ENCODE peak calls at places on chromosomes 6 and 20, in six cellular contexts. F is M059J, N is type B pancreatic cell, A is GM03348, K is B cell, M is psoas muscle. B is an unnamed sample.
A peak's percentile ranks its signal among the peaks of the same experiment; 100 is the strongest.

GRCh38 chr6:112690497-112691202 is 343.5 kb downstream of the RFPL4B start:
- DNase-seq in F (peak; percentile 80), N (no peak), A (peak; percentile 27), K (no peak), M (no peak), B (no peak)

GRCh38 chr20:18361678-18362077 is 73.4 kb downstream of the ZNF133 start:
- DNase-seq in F (no peak), N (no peak), A (no peak), K (no peak), M (no peak), B (no peak)

GRCh38 chr6:116557863-116558262 is 4.3 kb downstream of the CALHM4 start:
- DNase-seq in F (peak; percentile 94), N (no peak), A (peak; percentile 68), K (no peak), M (no peak), B (peak; percentile 76)

GRCh38 chr6:139872635-139873034 is 498.2 kb upstream of the CITED2 start:
- DNase-seq in F (peak; percentile 20), N (no peak), A (no peak), K (no peak), M (no peak), B (no peak)

GRCh38 chr20:49790077-49790798 is 22.4 kb upstream of the SLC9A8 start:
- DNase-seq in F (peak; percentile 67), N (no peak), A (peak; percentile 40), K (no peak), M (peak; percentile 57), B (peak; percentile 23)

GRCh38 chr6:142886431-142887170 is 58.4 kb downstream of the HIVEP2 start:
- DNase-seq in F (peak; percentile 64), N (no peak), A (no peak), K (no peak), M (no peak), B (peak; percentile 36)

GRCh38 chr20:23998392-23998791 is 9.8 kb upstream of the GGTLC1 start:
- DNase-seq in F (no peak), N (no peak), A (no peak), K (no peak), M (no peak), B (no peak)

GRCh38 chr20:41011551-41012067 is 17.0 kb upstream of the TOP1 start:
- DNase-seq in F (no peak), N (no peak), A (no peak), K (peak; percentile 89), M (no peak), B (no peak)

GRCh38 chr6:108341312-108341711 is 46.5 kb downstream of the AFG1L start:
- DNase-seq in F (no peak), N (no peak), A (no peak), K (no peak), M (no peak), B (no peak)

GRCh38 chr6:165663736-165664552 is 903 bp upstream of the PDE10A start:
- DNase-seq in F (no peak), N (peak; percentile 68), A (peak; percentile 10), K (no peak), M (no peak), B (no peak)

GRCh38 chr6:131948692-131949614 is 2.2 kb downstream of the CCN2 start:
- DNase-seq in F (peak; percentile 84), N (no peak), A (peak; percentile 28), K (no peak), M (no peak), B (peak; percentile 40)

GRCh38 chr6:136309171-136309570 is 19.5 kb upstream of the BCLAF1 start:
- DNase-seq in F (no peak), N (no peak), A (no peak), K (no peak), M (no peak), B (no peak)

GRCh38 chr6:137465378-137466009 is 28.7 kb downstream of the OLIG3 start:
- DNase-seq in F (no peak), N (no peak), A (no peak), K (no peak), M (no peak), B (no peak)

GRCh38 chr20:44635877-44636276 is 15.6 kb downstream of the ADA start:
- DNase-seq in F (no peak), N (no peak), A (no peak), K (no peak), M (no peak), B (no peak)

GRCh38 chr6:152635949-152636674 is 1.1 kb downstream of the SYNE1 start:
- DNase-seq in F (no peak), N (no peak), A (peak; percentile 77), K (no peak), M (no peak), B (no peak)

GRCh38 chr6:130675072-130675471 is 152.1 kb upstream of the SMLR1 start:
- DNase-seq in F (peak; percentile 91), N (no peak), A (no peak), K (no peak), M (no peak), B (no peak)

GRCh38 chr6:41555326-41556300 is 9.4 kb downstream of the FOXP4 start:
- DNase-seq in F (no peak), N (no peak), A (no peak), K (no peak), M (no peak), B (no peak)

GRCh38 chr6:73688351-73688750 is 7.7 kb upstream of the CD109 start:
- DNase-seq in F (no peak), N (no peak), A (no peak), K (no peak), M (no peak), B (no peak)

GRCh38 chr6:147285087-147285855 is 81.1 kb downstream of the STXBP5 start:
- DNase-seq in F (peak; percentile 49), N (no peak), A (peak; percentile 42), K (no peak), M (no peak), B (no peak)

GRCh38 chr6:134689177-134689576 is 260.7 kb downstream of the ALDH8A1 start:
- DNase-seq in F (no peak), N (no peak), A (no peak), K (no peak), M (no peak), B (no peak)

GRCh38 chr6:149235130-149235561 is 82.4 kb upstream of the TAB2 start:
- DNase-seq in F (peak; percentile 98), N (no peak), A (no peak), K (peak; percentile 64), M (no peak), B (peak; percentile 80)

GRCh38 chr6:47631248-47632196 is 66.9 kb upstream of the ADGRF4 start:
- DNase-seq in F (peak; percentile 70), N (no peak), A (peak; percentile 46), K (no peak), M (no peak), B (peak; percentile 32)

GRCh38 chr6:15623282-15624116 is 39.3 kb downstream of the DTNBP1 start:
- DNase-seq in F (peak; percentile 37), N (no peak), A (peak; percentile 52), K (no peak), M (no peak), B (peak; percentile 24)

GRCh38 chr6:31227143-31227542 is 44.7 kb downstream of the HLA-C start:
- DNase-seq in F (no peak), N (no peak), A (no peak), K (no peak), M (no peak), B (no peak)

GRCh38 chr20:58048096-58048702 is 180.3 kb downstream of the ANKRD60 start:
- DNase-seq in F (peak; percentile 79), N (peak; percentile 64), A (peak; percentile 39), K (no peak), M (no peak), B (peak; percentile 29)

GRCh38 chr6:150301871-150302800 is 66.7 kb upstream of the IYD start:
- DNase-seq in F (peak; percentile 58), N (no peak), A (peak; percentile 80), K (no peak), M (no peak), B (peak; percentile 78)

GRCh38 chr6:485655-486054 is 94.1 kb downstream of the IRF4 start:
- DNase-seq in F (no peak), N (no peak), A (no peak), K (no peak), M (no peak), B (no peak)

GRCh38 chr6:154921482-154921881 is 73.6 kb upstream of the TIAM2 start:
- DNase-seq in F (peak; percentile 73), N (no peak), A (no peak), K (peak; percentile 52), M (no peak), B (no peak)

GRCh38 chr20:2387180-2387577 is 6.5 kb downstream of the TGM6 start:
- DNase-seq in F (peak; percentile 79), N (no peak), A (no peak), K (no peak), M (no peak), B (no peak)

GRCh38 chr6:47187108-47187507 is 122.6 kb downstream of the TNFRSF21 start:
- DNase-seq in F (peak; percentile 25), N (no peak), A (no peak), K (no peak), M (no peak), B (no peak)

GRCh38 chr6:169786349-169786748 is 34.9 kb downstream of the ERMARD start:
- DNase-seq in F (no peak), N (peak; percentile 43), A (no peak), K (no peak), M (no peak), B (no peak)

GRCh38 chr6:133131621-133132020 is 109.5 kb upstream of the EYA4 start:
- DNase-seq in F (peak; percentile 19), N (no peak), A (no peak), K (no peak), M (peak; percentile 53), B (no peak)

GRCh38 chr20:51531141-51531710 is 11.3 kb downstream of the NFATC2 start:
- DNase-seq in F (peak; percentile 88), N (no peak), A (no peak), K (no peak), M (no peak), B (peak; percentile 80)

B was measured in RCC 7860.